ENCODE peak calls at places on chromosomes 11 and 22, in four cellular contexts. B, E, V and Z are unnamed samples.

GRCh38 chr11:73991471-73992006 is 8.9 kb upstream of the UCP2 start:
- DNase-seq in B (no peak), E (no peak), V (no peak), Z (no peak)

GRCh38 chr11:59076876-59077571 is 9.1 kb upstream of the GLYATL1B start:
- DNase-seq in B (no peak), E (peak; percentile 46), V (no peak), Z (no peak)

GRCh38 chr11:1152316-1153104 is 5.2 kb upstream of the MUC5AC start:
- DNase-seq in B (no peak), E (peak; percentile 72), V (no peak), Z (no peak)

GRCh38 chr11:69839516-69839915 is 20.3 kb upstream of the FGF3 start:
- DNase-seq in B (no peak), E (no peak), V (no peak), Z (no peak)

GRCh38 chr11:68351450-68352275 is 39.3 kb downstream of the LRP5 start:
- DNase-seq in B (no peak), E (no peak), V (no peak), Z (no peak)

GRCh38 chr11:64876835-64877341 is 1.5 kb downstream of the EHD1 start:
- DNase-seq in B (no peak), E (peak; percentile 82), V (no peak), Z (peak; percentile 79)

GRCh38 chr11:20934521-20934920 is 265.1 kb downstream of the NELL1 start:
- DNase-seq in B (no peak), E (no peak), V (no peak), Z (no peak)

GRCh38 chr11:109853156-109853776 is 239.9 kb upstream of the ZC3H12C start:
- DNase-seq in B (no peak), E (no peak), V (no peak), Z (no peak)

GRCh38 chr11:35138949-35139881 is at the start of gene CD44:
- DNase-seq in B (peak; percentile 47), E (peak; percentile 91), V (peak; percentile 62), Z (peak; percentile 65)

GRCh38 chr11:46200537-46201281 is 76.8 kb upstream of the CREB3L1 start:
- DNase-seq in B (no peak), E (no peak), V (peak; percentile 14), Z (no peak)

GRCh38 chr11:119486691-119487259 is 63.8 kb upstream of the THY1 start:
- DNase-seq in B (no peak), E (no peak), V (no peak), Z (no peak)

GRCh38 chr11:15195454-15196200 is 80.9 kb downstream of the INSC start:
- DNase-seq in B (no peak), E (no peak), V (no peak), Z (no peak)

GRCh38 chr11:68338041-68338800 is 25.8 kb downstream of the LRP5 start:
- DNase-seq in B (no peak), E (no peak), V (no peak), Z (no peak)

GRCh38 chr11:124943242-124943641 is 7.4 kb upstream of the HEPACAM start:
- DNase-seq in B (no peak), E (no peak), V (no peak), Z (no peak)

GRCh38 chr22:30994960-30995359 is 25.9 kb downstream of the TUG1 start:
- DNase-seq in B (no peak), E (no peak), V (no peak), Z (no peak)

GRCh38 chr11:131668867-131669780 is 298.7 kb downstream of the NTM start:
- DNase-seq in B (no peak), E (no peak), V (no peak), Z (no peak)

GRCh38 chr11:84290647-84291046 is 1004.5 kb upstream of the CCDC90B start:
- DNase-seq in B (no peak), E (no peak), V (no peak), Z (no peak)

GRCh38 chr11:12668166-12668565 is 6.1 kb upstream of the TEAD1 start:
- DNase-seq in B (no peak), E (no peak), V (no peak), Z (no peak)

GRCh38 chr11:35548925-35549561 is 23.6 kb upstream of the PAMR1 start:
- DNase-seq in B (no peak), E (no peak), V (no peak), Z (no peak)

GRCh38 chr11:26712497-26712896 is 9.4 kb downstream of the SLC5A12 start:
- DNase-seq in B (no peak), E (no peak), V (no peak), Z (no peak)

GRCh38 chr22:38569972-38570840 is at the start of gene DMC1:
- DNase-seq in B (peak; percentile 99), E (peak; percentile 96), V (no peak), Z (peak; percentile 53)

GRCh38 chr22:28369849-28370248 is 309.8 kb downstream of the TTC28 start:
- DNase-seq in B (no peak), E (no peak), V (no peak), Z (no peak)

GRCh38 chr11:44623321-44623715 is 57.9 kb downstream of the CD82 start:
- DNase-seq in B (no peak), E (peak; percentile 67), V (no peak), Z (no peak)

GRCh38 chr11:119041821-119042514 is 11.3 kb upstream of the SLC37A4 start:
- DNase-seq in B (no peak), E (no peak), V (no peak), Z (no peak)

GRCh38 chr11:17412488-17413180 is 24.2 kb upstream of the KCNJ11 start:
- DNase-seq in B (no peak), E (no peak), V (no peak), Z (no peak)

GRCh38 chr11:2791139-2791520 is 91.3 kb upstream of the KCNQ1OT1 start:
- DNase-seq in B (peak; percentile 6), E (peak; percentile 85), V (no peak), Z (no peak)

GRCh38 chr11:15707971-15708370 is 593.2 kb downstream of the INSC start:
- DNase-seq in B (no peak), E (no peak), V (no peak), Z (peak; percentile 43)

GRCh38 chr11:60360621-60361020 is 17.7 kb upstream of the MS4A7 start:
- DNase-seq in B (no peak), E (no peak), V (no peak), Z (no peak)

GRCh38 chr11:315516-315994 is 1.7 kb downstream of the IFITM1 start:
- DNase-seq in B (no peak), E (no peak), V (no peak), Z (no peak)

GRCh38 chr11:126147268-126148111 is 64.0 kb downstream of the RPUSD4 start:
- DNase-seq in B (no peak), E (no peak), V (no peak), Z (no peak)

GRCh38 chr22:44734801-44735517 is 17.4 kb upstream of the ARHGAP8 start:
- DNase-seq in B (no peak), E (peak; percentile 62), V (no peak), Z (no peak)

GRCh38 chr22:38346506-38346905 is 29.3 kb upstream of the CSNK1E start:
- DNase-seq in B (no peak), E (no peak), V (no peak), Z (no peak)

GRCh38 chr11:119189393-119189792 is 4.1 kb downstream of the NHERF4 start:
- DNase-seq in B (no peak), E (no peak), V (no peak), Z (no peak)

GRCh38 chr11:73980001-73980960 is 2.4 kb downstream of the UCP2 start:
- DNase-seq in B (peak; percentile 26), E (peak; percentile 76), V (no peak), Z (no peak)

GRCh38 chr11:102762414-102762813 is 18.0 kb downstream of the MMP10 start:
- DNase-seq in B (no peak), E (no peak), V (no peak), Z (no peak)

GRCh38 chr22:27980424-27981148 is 61.5 kb upstream of the PITPNB start:
- DNase-seq in B (no peak), E (no peak), V (no peak), Z (no peak)

GRCh38 chr11:15327786-15328231 is 213.1 kb downstream of the INSC start:
- DNase-seq in B (no peak), E (no peak), V (no peak), Z (no peak)

GRCh38 chr22:19150482-19151328 is 613 bp upstream of the GSC2 start:
- DNase-seq in B (no peak), E (peak; percentile 60), V (no peak), Z (no peak)